ENCODE peak calls at places on chromosomes 11 and 22, in seven cellular contexts. F is breast epithelium; N is CD8-positive, alpha-beta memory T cell; S is heart left ventricle; R is HCT116; Z is SK-N-SH; B is testis. I is an unnamed sample. For H3K36me3 and H3K27me3, the result is how much of the 10 kb centered on the place peaks cover.

GRCh38 chr11:123143921-123144320 is 51.1 kb downstream of the CLMP start:
- DNase-seq in F (no peak), N (no peak), S (no peak), R (no peak), Z (no peak), B (no peak), I (no peak)

GRCh38 chr11:1345752-1346513 is 36.5 kb upstream of the TOLLIP start:
- DNase-seq in F (no peak), N (no peak), S (no peak), R (no peak), Z (peak), B (no peak), I (no peak)

GRCh38 chr22:36253523-36254490 is 874 bp downstream of the APOL1 start:
- DNase-seq in F (no peak), N (no peak), S (no peak), R (no peak), Z (peak), B (peak), I (no peak)

GRCh38 chr11:67629386-67630229 is at the start of gene NUDT8:
- DNase-seq in F (peak), N (peak), S (peak), R (peak), Z (peak), B (peak), I (peak)

GRCh38 chr22:47724030-47724429 is 961.6 kb downstream of the TBC1D22A start:
- DNase-seq in F (no peak), N (no peak), S (no peak), R (no peak), Z (no peak), B (no peak), I (no peak)

GRCh38 chr22:46933526-46933925 is 171.1 kb downstream of the TBC1D22A start:
- DNase-seq in F (no peak), N (no peak), S (no peak), R (no peak), Z (no peak), B (no peak), I (no peak)

GRCh38 chr11:17496406-17496805 is 19.8 kb upstream of the ABCC8 start:
- DNase-seq in F (no peak), N (no peak), S (no peak), R (no peak), Z (no peak), B (peak), I (no peak)

GRCh38 chr11:79062814-79063762 is 377.7 kb downstream of the TENM4 start:
- DNase-seq in F (no peak), N (no peak), S (no peak), R (peak), Z (peak), B (peak), I (no peak)

GRCh38 chr11:44191322-44192014 is 96.0 kb downstream of the EXT2 start:
- DNase-seq in F (no peak), N (no peak), S (no peak), R (no peak), Z (peak), B (no peak), I (no peak)

GRCh38 chr22:27982106-27982505 is 63.0 kb upstream of the PITPNB start:
- DNase-seq in F (no peak), N (no peak), S (no peak), R (no peak), Z (no peak), B (peak), I (no peak)

GRCh38 chr11:27718346-27718852 is 18.1 kb upstream of the BDNF start:
- DNase-seq in F (no peak), N (no peak), S (no peak), R (peak), Z (peak), B (peak), I (no peak)

GRCh38 chr11:133974836-133975235 is 18.1 kb upstream of the IGSF9B start:
- DNase-seq in F (no peak), N (no peak), S (no peak), R (no peak), Z (no peak), B (no peak), I (no peak)

GRCh38 chr11:16787035-16787744 is 48.7 kb downstream of the C11orf58 start:
- DNase-seq in F (no peak), N (no peak), S (no peak), R (no peak), Z (no peak), B (peak), I (peak)

GRCh38 chr11:116927163-116927772 is 89.8 kb upstream of the APOA1 start:
- DNase-seq in F (no peak), N (peak), S (no peak), R (no peak), Z (peak), B (no peak), I (no peak)

GRCh38 chr11:2222479-2222878 is 47.9 kb downstream of the ASCL2 start:
- DNase-seq in F (no peak), N (no peak), S (no peak), R (no peak), Z (no peak), B (peak), I (no peak)

GRCh38 chr11:8810331-8811301 is 100.4 kb upstream of the AKIP1 start:
- DNase-seq in F (peak), N (no peak), S (peak), R (no peak), Z (peak), B (peak), I (peak)

GRCh38 chr11:117002639-117003305 is 95.5 kb downstream of the SIK3 start:
- DNase-seq in F (peak), N (no peak), S (no peak), R (no peak), Z (no peak), B (no peak), I (no peak)

GRCh38 chr11:126161146-126161458 is 50.3 kb downstream of the RPUSD4 start:
- DNase-seq in F (no peak), N (no peak), S (no peak), R (no peak), Z (peak), B (no peak), I (no peak)

DNA sequence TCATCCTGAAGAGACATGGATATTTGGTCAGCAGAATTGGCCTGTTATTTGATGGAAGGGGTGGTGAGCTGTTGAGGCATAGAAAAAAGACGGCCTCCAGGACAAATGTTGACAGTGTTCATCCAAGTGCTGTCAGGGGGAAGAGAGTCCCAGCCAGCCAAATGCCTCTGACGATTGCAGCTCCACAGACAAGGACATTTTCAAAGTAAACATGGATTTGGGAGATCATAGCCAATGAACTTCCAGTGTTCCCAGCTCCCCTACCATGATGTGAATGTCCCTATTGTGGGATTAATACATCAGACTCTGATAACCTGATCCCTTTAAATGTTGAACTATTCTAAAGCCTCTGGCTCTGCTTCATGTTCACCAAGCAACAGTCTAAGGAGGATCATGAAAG is 31.2 kb upstream of the PSMA1 start:
- DNase-seq in F (no peak), N (no peak), S (no peak), R (no peak), Z (no peak), B (no peak), I (no peak)
- H3K27ac ChIP-seq in F (no peak), N (no peak), S (peak), R (no peak), Z (no peak), B (no peak), I (no peak)

GRCh38 chr22:24061124-24061684 is 50.1 kb downstream of the CABIN1 start:
- DNase-seq in F (no peak), N (no peak), S (no peak), R (no peak), Z (no peak), B (no peak), I (no peak)

GRCh38 chr22:24059121-24059520 is 48.0 kb downstream of the CABIN1 start:
- DNase-seq in F (no peak), N (no peak), S (no peak), R (no peak), Z (no peak), B (no peak), I (no peak)

GRCh38 chr22:24060375-24060788 is 49.3 kb downstream of the CABIN1 start:
- DNase-seq in F (peak), N (no peak), S (no peak), R (no peak), Z (no peak), B (peak), I (no peak)

GRCh38 chr22:24063361-24063760 is 52.3 kb downstream of the CABIN1 start:
- DNase-seq in F (no peak), N (no peak), S (no peak), R (no peak), Z (no peak), B (no peak), I (no peak)

DNA sequence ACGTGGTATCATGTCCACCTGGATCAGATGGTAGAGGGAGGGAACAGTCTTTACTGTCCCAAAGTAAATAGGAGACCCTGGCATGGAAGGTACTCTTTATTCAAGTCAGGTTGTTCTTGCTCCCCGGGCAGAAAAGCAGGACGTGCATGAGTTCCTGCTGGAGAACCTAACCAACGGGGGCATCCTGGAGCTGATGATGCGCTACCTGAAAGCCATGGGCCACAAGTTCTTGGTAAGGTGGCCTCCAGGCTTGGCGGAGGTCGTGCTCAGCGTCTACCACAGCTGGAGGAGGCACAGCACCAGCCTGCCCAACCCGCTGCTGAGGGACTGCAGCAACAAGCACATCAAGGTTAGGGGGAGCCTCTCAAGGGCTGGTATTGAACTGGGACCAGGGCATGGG is 48.7 kb downstream of the CABIN1 start:
- DNase-seq in F (no peak), N (no peak), S (no peak), R (no peak), Z (no peak), B (no peak), I (no peak)
- H3K36me3 ChIP-seq in F (under half), N (half or more), S (half or more), R (under half), Z (half or more), B (under half), I (under half)

GRCh38 chr11:62980133-62980760 is 4.5 kb downstream of the SLC22A6 start:
- DNase-seq in F (no peak), N (no peak), S (no peak), R (no peak), Z (no peak), B (no peak), I (no peak)

GRCh38 chr11:62984451-62984991 is at the start of gene SLC22A6:
- DNase-seq in F (no peak), N (no peak), S (no peak), R (no peak), Z (no peak), B (no peak), I (no peak)

GRCh38 chr11:62983536-62984199 is 1.1 kb downstream of the SLC22A6 start:
- DNase-seq in F (no peak), N (no peak), S (no peak), R (no peak), Z (no peak), B (no peak), I (no peak)

GRCh38 chr11:62985351-62985750 is 584 bp upstream of the SLC22A6 start:
- DNase-seq in F (no peak), N (no peak), S (no peak), R (no peak), Z (no peak), B (no peak), I (no peak)

GRCh38 chr11:62981743-62982142 is 3.0 kb downstream of the SLC22A6 start:
- DNase-seq in F (no peak), N (no peak), S (no peak), R (no peak), Z (no peak), B (no peak), I (no peak)
- H3K27me3 ChIP-seq in F (under half), N (under half), S (under half), R (under half), Z (under half), B (under half), I (under half)

DNA sequence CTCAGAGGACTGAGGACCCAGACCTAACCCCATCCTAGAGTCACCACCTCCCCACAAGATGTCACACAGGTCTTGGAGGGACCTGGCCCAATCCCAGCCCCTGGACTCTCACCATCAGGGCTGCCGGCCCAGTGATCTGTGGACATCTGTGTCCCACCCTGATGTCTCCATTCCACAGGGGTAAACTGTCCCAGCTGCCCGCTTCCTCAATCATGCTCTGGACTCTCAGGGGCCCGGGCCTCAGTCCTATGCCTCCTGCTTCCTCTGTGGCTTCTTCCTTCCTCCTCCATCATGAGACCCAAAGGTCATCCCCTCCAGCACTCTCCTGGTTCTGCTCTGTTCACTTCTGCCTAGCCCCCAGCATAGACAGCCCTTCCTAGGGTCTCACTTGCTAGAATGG is 32.2 kb downstream of the ARAP1 start:
- DNase-seq in F (no peak), N (no peak), S (no peak), R (no peak), Z (no peak), B (peak), I (no peak)
- H3K27ac ChIP-seq in F (peak), N (no peak), S (peak), R (no peak), Z (peak), B (no peak), I (no peak)

DNA sequence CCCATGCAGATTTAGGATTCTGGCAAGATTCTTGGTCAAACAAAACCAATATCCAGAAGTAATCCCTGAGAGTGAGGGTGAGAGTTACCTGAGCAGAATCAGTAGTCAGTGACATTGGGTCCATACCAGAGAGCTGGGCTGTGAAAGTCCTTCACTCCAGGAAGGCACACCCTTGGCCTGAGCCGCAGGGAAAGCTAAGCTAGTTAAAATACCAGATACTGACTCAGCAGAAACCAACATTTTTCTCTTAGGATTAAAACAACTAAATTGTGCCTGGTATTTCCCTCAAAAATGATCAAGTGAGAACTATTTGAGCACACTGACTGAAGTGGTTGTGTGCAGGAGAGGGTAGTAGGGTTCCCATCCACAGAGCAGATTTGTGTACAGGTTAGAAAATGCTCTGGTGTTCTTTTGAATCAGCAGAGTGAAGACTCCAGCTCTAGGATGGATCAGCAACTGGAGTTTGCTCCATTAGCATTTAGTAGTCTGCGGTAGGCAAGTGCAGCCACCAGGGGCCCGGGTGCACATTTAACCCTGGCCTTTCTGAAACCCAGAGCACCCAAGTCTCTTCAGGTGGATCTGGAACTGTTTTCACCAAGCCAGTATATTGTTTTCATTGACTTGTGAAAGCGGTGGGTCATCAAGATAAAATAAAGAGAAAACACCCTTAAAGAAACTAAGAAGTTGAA is 100.7 kb upstream of the CLPB start:
- DNase-seq in F (no peak), N (no peak), S (no peak), R (peak), Z (peak), B (no peak), I (no peak)
- H3K36me3 ChIP-seq in F (under half), N (under half), S (under half), R (under half), Z (under half), B (under half), I (under half)

DNA sequence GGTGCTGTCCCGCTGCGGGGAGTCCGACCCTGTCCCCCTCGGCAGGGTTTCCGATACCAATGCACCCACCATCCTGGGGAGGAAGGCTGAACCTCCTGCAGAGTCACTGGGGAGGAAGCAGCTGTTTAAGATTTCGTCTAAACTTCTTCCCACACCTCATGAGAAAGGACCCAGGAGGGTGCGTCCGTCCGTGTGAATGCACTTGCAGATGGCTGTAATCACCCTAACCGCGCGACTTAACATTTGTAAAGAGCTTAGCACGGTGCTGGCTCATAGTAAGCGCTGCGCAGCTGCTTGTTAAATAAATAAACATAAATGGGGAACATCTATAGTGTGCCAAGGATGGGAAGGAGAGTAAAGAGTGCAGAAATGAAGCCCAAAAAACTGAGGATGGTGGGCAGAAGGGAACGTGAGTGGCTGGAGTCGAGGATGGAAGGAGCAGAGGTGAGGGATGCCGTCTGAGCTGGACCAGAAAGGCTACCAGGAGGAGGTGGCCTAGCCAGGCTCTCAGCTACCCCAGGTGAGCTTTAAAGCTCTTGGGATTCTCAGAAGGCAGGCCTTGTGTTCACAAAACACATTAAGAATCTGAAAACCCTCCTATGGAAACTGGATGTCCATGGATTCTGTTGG is 4.8 kb upstream of the ANO1 start:
- DNase-seq in F (no peak), N (no peak), S (peak), R (no peak), Z (no peak), B (no peak), I (peak)
- H3K27me3 ChIP-seq in F (under half), N (under half), S (under half), R (under half), Z (under half), B (under half), I (under half)

GRCh38 chr22:30386608-30386959 is 627 bp downstream of the RNF215 start:
- DNase-seq in F (no peak), N (no peak), S (no peak), R (no peak), Z (no peak), B (no peak), I (no peak)

GRCh38 chr22:30383061-30383460 is 4.2 kb downstream of the RNF215 start:
- DNase-seq in F (no peak), N (no peak), S (no peak), R (no peak), Z (no peak), B (no peak), I (no peak)

GRCh38 chr22:30382340-30382739 is 4.9 kb downstream of the RNF215 start:
- DNase-seq in F (no peak), N (no peak), S (peak), R (no peak), Z (no peak), B (no peak), I (no peak)

GRCh38 chr22:30386960-30387848 is at the start of gene RNF215:
- DNase-seq in F (peak), N (peak), S (peak), R (peak), Z (peak), B (peak), I (peak)

GRCh38 chr22:30385913-30386312 is 1.3 kb downstream of the RNF215 start:
- DNase-seq in F (no peak), N (no peak), S (no peak), R (no peak), Z (no peak), B (no peak), I (no peak)
- H3K27ac ChIP-seq in F (no peak), N (no peak), S (no peak), R (peak), Z (no peak), B (no peak), I (no peak)

GRCh38 chr22:33620085-33620484 is 300.2 kb downstream of the LARGE1 start:
- DNase-seq in F (no peak), N (no peak), S (no peak), R (no peak), Z (no peak), B (no peak), I (no peak)
- H3K36me3 ChIP-seq in F (under half), N (under half), S (under half), R (under half), Z (under half), B (under half), I (under half)

DNA sequence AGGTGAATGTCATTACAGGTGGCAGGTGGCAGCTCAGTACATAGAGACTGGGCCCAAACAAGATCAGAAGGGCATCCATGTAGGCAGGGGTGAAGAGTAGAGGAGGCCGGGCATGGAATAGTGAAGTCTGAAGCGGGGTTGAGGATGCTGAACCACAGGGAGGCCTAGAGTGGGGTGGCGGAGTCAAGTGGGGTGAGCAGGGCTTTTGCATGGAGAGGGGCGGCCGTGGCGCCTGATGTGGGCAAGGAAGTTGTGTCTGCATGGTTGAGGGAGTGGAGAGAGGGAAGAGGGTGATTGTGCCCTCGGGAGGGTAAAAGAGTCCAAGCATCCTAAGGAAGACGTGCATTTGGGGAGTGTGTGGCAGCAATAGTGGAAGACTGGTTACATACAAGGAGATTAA is 14.4 kb downstream of the DDB2 start:
- DNase-seq in F (no peak), N (no peak), S (no peak), R (no peak), Z (peak), B (no peak), I (no peak)
- H3K27me3 ChIP-seq in F (under half), N (under half), S (under half), R (under half), Z (under half), B (under half), I (under half)

I was measured in aorta.